ENCODE peak calls at places on chromosomes 3 and 15, in five cellular contexts. R is heart left ventricle, E is body of pancreas, K is pancreas, P is mucosa of descending colon. C is an unnamed sample. For H3K4me1, the result is how much of the 10 kb centered on the place peaks cover.

GRCh38 chr3:66386011-66386924 is 114.6 kb downstream of the LRIG1 start:
- DNase-seq in K (no peak), E (no peak), P (no peak), R (no peak), C (no peak)

GRCh38 chr3:151709847-151710246 is 23.9 kb upstream of the AADACL2 start:
- DNase-seq in E (no peak), P (no peak), K (no peak), R (no peak), C (no peak)

GRCh38 chr3:159654183-159655134 is 334.2 kb upstream of the IL12A start:
- DNase-seq in K (no peak), R (no peak), E (no peak), P (no peak), C (no peak)

GRCh38 chr3:99868438-99868723 is 50.7 kb downstream of the CMSS1 start:
- DNase-seq in R (no peak), E (no peak), P (no peak), K (no peak), C (no peak)

GRCh38 chr15:80773122-80773551 is 6.0 kb upstream of the CEMIP start:
- DNase-seq in R (no peak), P (no peak), K (no peak), E (no peak), C (no peak)

GRCh38 chr15:55485273-55485672 is 22.8 kb downstream of the DNAAF4 start:
- DNase-seq in R (no peak), P (no peak), K (no peak), E (no peak), C (no peak)

GRCh38 chr3:46701211-46701939 is at the start of gene TMIE:
- DNase-seq in E (no peak), P (peak), K (no peak), R (peak), C (no peak)

GRCh38 chr3:194046995-194047681 is 88.8 kb upstream of the HES1 start:
- DNase-seq in E (peak), K (peak), P (peak), R (peak), C (peak)

GRCh38 chr15:68614621-68615035 is 35.8 kb downstream of the CORO2B start:
- DNase-seq in E (no peak), R (peak), K (no peak), P (no peak), C (no peak)

GRCh38 chr3:55746808-55747413 is 259.8 kb upstream of the WNT5A start:
- DNase-seq in K (no peak), E (no peak), P (no peak), R (no peak), C (no peak)

GRCh38 chr15:64807751-64808222 is 17.7 kb downstream of the PIF1 start:
- DNase-seq in P (no peak), K (no peak), E (no peak), R (no peak), C (no peak)

GRCh38 chr3:38458796-38459498 is 5.3 kb downstream of the ACVR2B start:
- DNase-seq in P (peak), R (peak), K (peak), E (peak), C (peak)

GRCh38 chr3:157418104-157418503 is 18.5 kb upstream of the PTX3 start:
- DNase-seq in K (no peak), P (no peak), R (no peak), E (no peak), C (no peak)

GRCh38 chr3:162597221-162597620 is 1100.6 kb downstream of the OTOL1 start:
- DNase-seq in R (no peak), K (no peak), E (no peak), P (no peak), C (no peak)

GRCh38 chr15:74378853-74379252 is 11.4 kb upstream of the CYP11A1 start:
- DNase-seq in K (no peak), E (no peak), R (no peak), P (peak), C (no peak)

GRCh38 chr15:36332301-36332700 is 247.1 kb upstream of the CDIN1 start:
- DNase-seq in P (no peak), K (no peak), E (no peak), R (no peak), C (no peak)

GRCh38 chr3:1442271-1442670 is 349.4 kb downstream of the CNTN6 start:
- DNase-seq in K (no peak), R (no peak), P (no peak), E (no peak), C (no peak)

GRCh38 chr3:169147246-169148008 is 516.1 kb downstream of the MECOM start:
- DNase-seq in K (peak), P (peak), E (peak), R (peak), C (peak)

GRCh38 chr15:69538381-69538780 is 85.8 kb downstream of the RPLP1 start:
- DNase-seq in P (no peak), E (no peak), K (no peak), R (no peak), C (no peak)

GRCh38 chr3:48426944-48427629 is 2.8 kb downstream of the PLXNB1 start:
- DNase-seq in E (no peak), R (no peak), P (peak), K (no peak), C (no peak)

GRCh38 chr15:77057650-77058049 is 13.3 kb downstream of the TSPAN3 start:
- DNase-seq in K (no peak), R (no peak), P (no peak), E (no peak), C (no peak)

GRCh38 chr3:151768393-151768930 is 34.7 kb downstream of the AADACL2 start:
- DNase-seq in R (no peak), K (no peak), P (no peak), E (no peak), C (no peak)

GRCh38 chr3:195054311-195054710 is 216.6 kb downstream of the XXYLT1 start:
- DNase-seq in K (no peak), P (no peak), R (peak), E (no peak), C (no peak)

GRCh38 chr3:157201648-157202278 is 41.8 kb upstream of the CCNL1 start:
- DNase-seq in P (no peak), E (no peak), K (no peak), R (no peak), C (no peak)

GRCh38 chr15:85773916-85774315 is 20.8 kb downstream of the KLHL25 start:
- DNase-seq in P (no peak), E (no peak), K (no peak), R (no peak), C (no peak)

GRCh38 chr3:12793701-12794100 is 2.8 kb upstream of the CAND2 start:
- DNase-seq in R (no peak), K (no peak), P (no peak), E (no peak), C (no peak)

GRCh38 chr3:124829819-124830554 is 57.2 kb downstream of the ITGB5 start:
- DNase-seq in K (no peak), E (no peak), P (no peak), R (no peak), C (no peak)
- H3K4me1 ChIP-seq in K (under half), E (under half), P (under half), R (under half), C (under half)

GRCh38 chr15:92009162-92009561 is 155.7 kb downstream of the SLCO3A1 start:
- DNase-seq in P (no peak), E (no peak), K (no peak), R (no peak), C (no peak)
- TF ChIP-seq CTCF in P (no peak), E (no peak), K (no peak), R (no peak), C (no peak)

GRCh38 chr3:52489453-52489852 is 5.7 kb upstream of the STAB1 start:
- DNase-seq in K (no peak), P (no peak), R (peak), E (no peak), C (no peak)

GRCh38 chr3:52492059-52492458 is 3.1 kb upstream of the STAB1 start:
- DNase-seq in P (no peak), K (no peak), E (no peak), R (no peak), C (no peak)

GRCh38 chr3:52488746-52489145 is 6.4 kb upstream of the STAB1 start:
- DNase-seq in K (no peak), R (no peak), E (no peak), P (no peak), C (no peak)

GRCh38 chr3:52490035-52490937 is 4.9 kb upstream of the STAB1 start:
- DNase-seq in E (no peak), R (peak), K (no peak), P (no peak), C (no peak)

DNA sequence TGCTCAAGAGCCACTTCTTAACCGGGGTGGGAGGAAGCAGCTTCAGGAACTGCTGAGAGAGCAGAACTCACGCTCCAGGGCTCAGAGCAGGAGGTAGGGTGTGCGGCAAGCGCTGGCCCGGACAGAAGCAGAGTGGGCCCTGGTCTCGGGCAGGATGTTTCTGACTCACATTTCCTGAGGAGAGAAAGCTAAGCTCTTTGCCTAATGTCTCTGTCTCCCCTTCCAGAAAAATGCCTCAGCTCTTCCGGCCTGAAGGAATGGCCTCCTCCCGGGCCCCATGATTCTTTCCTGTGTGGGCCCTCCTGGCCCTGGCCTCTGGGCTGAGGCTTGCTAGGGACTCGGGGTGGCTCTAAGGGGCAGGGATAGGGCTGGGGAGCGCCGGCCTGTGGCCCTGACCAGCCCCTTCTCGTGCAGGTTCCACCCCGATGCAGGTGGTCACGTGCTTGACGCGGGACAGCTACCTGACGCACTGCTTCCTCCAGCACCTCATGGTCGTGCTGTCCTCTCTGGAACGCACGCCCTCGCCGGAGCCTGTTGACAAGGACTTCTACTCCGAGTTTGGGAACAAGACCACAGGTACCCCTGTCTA is 4.1 kb upstream of the STAB1 start:
- DNase-seq in E (no peak), P (no peak), K (no peak), R (peak), C (peak)
- H3K4me1 ChIP-seq in E (under half), P (under half), K (under half), R (under half), C (under half)

DNA sequence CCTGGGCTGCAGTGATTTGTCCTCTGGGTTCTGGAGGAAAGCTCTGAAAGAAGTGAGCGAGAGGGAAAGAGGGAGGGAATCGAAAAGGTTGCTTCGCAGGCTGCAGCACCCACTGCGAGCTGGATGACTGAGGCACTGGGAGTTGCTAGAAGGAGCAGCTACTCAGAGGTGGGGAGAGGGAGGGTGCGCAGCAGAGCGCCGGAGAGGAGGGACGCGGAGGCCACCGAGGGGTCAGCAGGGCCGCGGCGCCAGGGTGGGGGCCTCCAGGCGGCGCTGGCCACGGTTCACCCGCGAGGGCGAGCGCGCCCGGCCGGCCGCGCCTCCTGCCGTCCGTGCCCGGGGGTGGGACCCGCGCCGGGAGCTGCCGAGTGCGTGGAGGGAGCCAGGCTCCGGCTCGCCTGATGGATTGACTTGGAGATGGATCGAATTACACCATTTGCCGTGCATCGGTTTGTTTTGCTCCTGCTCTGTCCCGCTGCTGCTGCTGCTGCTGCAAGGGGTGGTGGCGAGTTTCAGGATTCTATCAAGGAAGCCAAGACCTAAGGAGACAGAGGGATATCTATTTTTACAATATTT is at the start of gene SEMA6D:
- DNase-seq in E (peak), K (peak), P (peak), R (peak), C (peak)
- TF ChIP-seq CTCF in E (peak), K (no peak), P (peak), R (peak), C (peak)

GRCh38 chr3:173501941-173502489 is 104.5 kb downstream of the NLGN1 start:
- DNase-seq in K (no peak), R (no peak), P (no peak), E (no peak), C (no peak)
- H3K4me1 ChIP-seq in K (under half), R (under half), P (under half), E (under half), C (under half)

GRCh38 chr3:129349791-129350190 is 71.1 kb downstream of the HMCES start:
- DNase-seq in K (no peak), E (no peak), R (no peak), P (no peak), C (no peak)

GRCh38 chr3:129353589-129353941 is 74.9 kb downstream of the EFCAB12 start:
- DNase-seq in R (peak), E (no peak), P (no peak), K (no peak), C (no peak)

GRCh38 chr3:129352650-129353588 is 74.2 kb downstream of the HMCES start:
- DNase-seq in P (no peak), K (no peak), E (no peak), R (peak), C (no peak)

GRCh38 chr3:129348734-129349133 is 70.1 kb downstream of the HMCES start:
- DNase-seq in E (no peak), R (no peak), K (no peak), P (no peak), C (no peak)

GRCh38 chr3:129352045-129352444 is 73.4 kb downstream of the HMCES start:
- DNase-seq in P (no peak), K (no peak), R (no peak), E (no peak), C (no peak)
- TF ChIP-seq CTCF in P (no peak), K (no peak), R (no peak), E (no peak), C (no peak)

GRCh38 chr15:90561344-90562244 is 31.9 kb downstream of the CRTC3 start:
- DNase-seq in E (no peak), K (no peak), R (no peak), P (no peak), C (no peak)
- H3K4me1 ChIP-seq in E (half or more), K (under half), R (half or more), P (under half), C (half or more)

DNA sequence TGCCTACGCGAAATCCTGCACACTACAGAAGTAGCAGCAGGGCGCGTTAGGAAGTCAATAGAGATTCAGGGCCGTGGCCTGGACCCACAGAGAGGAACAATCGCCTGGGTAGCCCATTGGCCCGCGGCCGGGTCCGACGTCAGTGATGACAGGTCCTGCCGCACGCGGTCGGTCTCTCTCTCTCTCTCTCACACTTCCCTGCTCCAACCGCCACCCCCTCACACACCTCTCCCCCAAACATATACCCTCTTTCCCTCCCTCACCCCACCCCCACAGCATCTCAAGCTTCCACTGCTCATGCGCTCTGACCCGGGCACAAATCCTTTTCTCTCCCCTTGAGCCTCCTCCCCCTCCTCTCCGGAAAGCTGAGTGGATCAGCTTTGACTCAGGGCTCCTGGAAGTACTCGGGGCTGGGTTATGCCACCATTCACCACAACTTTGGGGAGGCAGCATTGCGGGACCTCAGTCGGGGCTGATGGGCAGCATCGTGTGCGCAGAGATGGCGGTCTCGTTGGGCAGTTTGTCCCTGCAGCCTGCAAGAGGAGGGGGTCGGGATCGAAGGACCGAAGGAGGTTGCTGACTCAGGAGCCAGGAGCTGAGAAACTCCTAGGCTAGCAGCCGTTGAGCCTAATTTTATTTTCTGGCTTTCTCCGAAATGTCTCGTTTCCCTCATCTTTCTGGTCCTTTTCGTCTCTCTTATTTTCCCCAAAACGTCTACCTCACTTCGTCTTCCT is 9.0 kb downstream of the ZIC4 start:
- DNase-seq in K (no peak), P (no peak), E (no peak), R (no peak), C (no peak)
- TF ChIP-seq CTCF in K (no peak), P (no peak), E (no peak), R (no peak), C (no peak)

C was measured in transverse colon.